ENCODE peak calls at places on chromosomes 11 and 22, in seven cellular contexts. X, U, Z, S, R, P and A are unnamed samples.

GRCh38 chr22:43237280-43237679 is 50.3 kb upstream of the TTLL12 start:
- DNase-seq in S (no peak), P (no peak), R (no peak), X (no peak), U (no peak), Z (no peak), A (no peak)

GRCh38 chr11:79026803-79027445 is 413.9 kb downstream of the TENM4 start:
- DNase-seq in P (no peak), S (no peak), Z (peak), R (no peak), U (no peak), X (peak), A (peak)

GRCh38 chr11:131770801-131771200 is 400.4 kb downstream of the NTM start:
- DNase-seq in Z (peak), U (no peak), X (peak), S (no peak), R (no peak), P (no peak), A (peak)

GRCh38 chr11:93051181-93051580 is 81.7 kb downstream of the MTNR1B start:
- DNase-seq in U (no peak), Z (peak), X (peak), R (no peak), P (no peak), S (no peak), A (peak)

GRCh38 chr11:111245425-111245824 is at the start of gene POU2AF2:
- DNase-seq in S (no peak), X (no peak), P (no peak), Z (no peak), U (no peak), R (no peak), A (no peak)

GRCh38 chr22:39839917-39840510 is 53.5 kb downstream of the ENTHD1 start:
- DNase-seq in R (no peak), Z (no peak), S (no peak), P (peak), X (no peak), U (no peak), A (no peak)

GRCh38 chr11:128422576-128423370 is 164.6 kb downstream of the ETS1 start:
- DNase-seq in R (peak), Z (no peak), P (peak), U (no peak), X (no peak), S (no peak), A (no peak)

GRCh38 chr11:46127150-46127638 is 5.9 kb upstream of the PHF21A start:
- DNase-seq in X (peak), R (peak), U (no peak), P (peak), S (peak), Z (peak), A (peak)

GRCh38 chr22:31173386-31174145 is 13.6 kb downstream of the RNF185 start:
- DNase-seq in Z (peak), P (no peak), S (no peak), X (peak), R (no peak), U (no peak), A (peak)

GRCh38 chr11:27471588-27472397 is 797 bp downstream of the LGR4 start:
- DNase-seq in X (peak), P (no peak), U (no peak), Z (no peak), S (peak), R (peak), A (no peak)

GRCh38 chr11:57085604-57086003 is 96.1 kb upstream of the LRRC55 start:
- DNase-seq in S (peak), R (no peak), U (no peak), P (no peak), Z (peak), X (no peak), A (peak)

GRCh38 chr22:30252411-30253204 is 6.0 kb upstream of the LIF start:
- DNase-seq in S (no peak), U (no peak), Z (no peak), X (no peak), P (no peak), R (no peak), A (no peak)

GRCh38 chr11:19890308-19890707 is 177.7 kb downstream of the NAV2 start:
- DNase-seq in S (peak), R (no peak), Z (peak), P (no peak), X (peak), U (no peak), A (peak)

GRCh38 chr22:42959472-42960145 is 55.3 kb downstream of the PACSIN2 start:
- DNase-seq in P (no peak), U (no peak), Z (peak), X (peak), R (no peak), S (peak), A (peak)

GRCh38 chr22:45640941-45641621 is 30.6 kb upstream of the ATXN10 start:
- DNase-seq in X (no peak), P (no peak), R (no peak), S (no peak), U (no peak), Z (no peak), A (no peak)

GRCh38 chr22:23683545-23683944 is 7.3 kb upstream of the RGL4 start:
- DNase-seq in X (no peak), P (no peak), R (no peak), S (no peak), U (no peak), Z (no peak), A (no peak)

GRCh38 chr11:32529994-32530588 is 53.5 kb upstream of the EIF3M start:
- DNase-seq in X (no peak), S (no peak), P (no peak), Z (no peak), U (no peak), R (no peak), A (no peak)

GRCh38 chr11:116742104-116742503 is 30.7 kb downstream of the BUD13 start:
- DNase-seq in P (no peak), U (no peak), S (no peak), Z (no peak), R (no peak), X (peak), A (peak)

GRCh38 chr11:101840720-101841119 is 74.1 kb upstream of the CEP126 start:
- DNase-seq in X (no peak), S (no peak), Z (no peak), R (no peak), P (no peak), U (no peak), A (no peak)

GRCh38 chr11:2655834-2656622 is 43.8 kb downstream of the KCNQ1OT1 start:
- DNase-seq in X (peak), S (no peak), P (no peak), R (no peak), U (no peak), Z (peak), A (peak)

GRCh38 chr11:28598531-28598930 is 490.3 kb downstream of the METTL15 start:
- DNase-seq in S (no peak), R (no peak), P (no peak), U (no peak), X (no peak), Z (no peak), A (no peak)

GRCh38 chr11:7577226-7577882 is 63.6 kb downstream of the PPFIBP2 start:
- DNase-seq in R (no peak), X (peak), Z (peak), S (peak), U (no peak), P (no peak), A (peak)

GRCh38 chr22:38032681-38033521 is 24.3 kb upstream of the PICK1 start:
- DNase-seq in Z (peak), U (no peak), S (no peak), X (peak), P (no peak), R (no peak), A (peak)

GRCh38 chr11:74749127-74749964 is 697 bp downstream of the RNF169 start:
- DNase-seq in S (peak), U (no peak), R (peak), X (peak), P (peak), Z (peak), A (peak)

GRCh38 chr11:126628790-126629621 is 273.5 kb downstream of the ST3GAL4 start:
- DNase-seq in P (no peak), U (no peak), R (no peak), X (no peak), Z (no peak), S (peak), A (peak)

GRCh38 chr11:8685306-8685705 is 2.7 kb downstream of the RPL27A start:
- DNase-seq in U (no peak), X (no peak), S (no peak), Z (no peak), P (no peak), R (no peak), A (no peak)

GRCh38 chr11:73273246-73273890 is 1.2 kb downstream of the P2RY6 start:
- DNase-seq in P (no peak), U (no peak), Z (no peak), S (no peak), X (no peak), R (no peak), A (no peak)

GRCh38 chr11:63768232-63769043 is at the start of gene ZFTA:
- DNase-seq in R (peak), S (peak), Z (peak), X (peak), P (peak), U (no peak), A (peak)
- TF ChIP-seq CTCF in R (peak), S (peak), Z (peak), X (peak), P (peak), U (peak), A (no peak)

GRCh38 chr11:1389103-1389931 is 417 bp upstream of the BRSK2 start:
- DNase-seq in Z (peak), S (peak), R (peak), X (peak), P (peak), U (peak), A (peak)

GRCh38 chr11:1389932-1390587 is at the start of gene BRSK2:
- DNase-seq in P (no peak), S (no peak), X (no peak), Z (no peak), R (no peak), U (no peak), A (no peak)

GRCh38 chr11:1388763-1389102 is 1.0 kb upstream of the BRSK2 start:
- DNase-seq in X (no peak), R (no peak), P (no peak), S (no peak), Z (no peak), U (no peak), A (no peak)

GRCh38 chr11:1387521-1387920 is 2.2 kb upstream of the BRSK2 start:
- DNase-seq in P (no peak), U (no peak), S (no peak), R (peak), X (no peak), Z (no peak), A (no peak)

GRCh38 chr11:1387961-1388762 is 1.6 kb upstream of the BRSK2 start:
- DNase-seq in Z (no peak), X (no peak), P (no peak), R (peak), U (no peak), S (no peak), A (no peak)
- H3K4me3 ChIP-seq in Z (no peak), X (no peak), P (no peak), R (no peak), U (no peak), S (no peak), A (no peak)

DNA sequence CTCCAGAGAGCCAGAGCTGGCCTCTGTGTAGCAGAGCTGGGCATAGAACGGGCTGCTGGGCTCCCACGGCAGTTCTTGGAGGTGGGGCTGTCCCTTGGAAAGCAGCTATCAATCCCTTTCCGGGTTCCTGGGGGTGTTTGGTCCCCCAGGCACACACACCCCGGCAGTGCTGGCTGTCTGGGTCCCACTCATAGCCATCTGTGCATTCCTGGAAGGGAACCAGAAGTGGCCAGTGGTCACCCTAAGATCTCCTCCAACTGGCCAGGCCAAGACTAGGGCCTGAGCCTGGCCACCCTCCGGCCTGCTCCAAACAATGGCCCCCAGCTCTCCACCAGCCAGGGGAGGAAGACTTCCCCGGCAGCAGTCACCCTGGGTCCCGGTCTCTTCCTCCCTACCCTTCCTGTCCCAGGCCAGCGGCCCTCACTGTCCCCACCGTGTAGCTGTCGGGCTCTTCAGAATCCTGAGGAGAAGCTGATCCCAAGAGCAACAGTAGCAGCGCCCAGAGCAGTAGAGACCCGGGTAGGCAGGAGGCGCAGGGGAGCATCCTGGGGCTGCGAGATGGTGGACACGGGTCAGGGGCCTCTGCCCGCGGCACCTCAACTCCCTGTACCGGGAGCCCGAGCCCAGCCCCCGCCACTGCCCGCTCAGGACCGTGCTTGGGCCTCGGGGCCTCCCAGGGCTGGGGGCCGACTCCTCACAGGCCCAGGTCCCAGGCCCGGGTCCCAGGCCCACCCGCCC is 620 bp downstream of the EFEMP2 start:
- DNase-seq in Z (peak), X (peak), U (no peak), R (peak), P (no peak), S (no peak), A (no peak)
- TF ChIP-seq CTCF in Z (peak), X (peak), U (no peak), R (no peak), P (no peak), S (peak), A (peak)

GRCh38 chr22:35544189-35544588 is 3.6 kb downstream of the RASD2 start:
- DNase-seq in Z (no peak), R (no peak), S (no peak), X (no peak), U (no peak), P (no peak), A (no peak)

GRCh38 chr22:35543702-35544101 is 3.1 kb downstream of the RASD2 start:
- DNase-seq in X (no peak), S (no peak), P (no peak), U (no peak), R (no peak), Z (no peak), A (no peak)

GRCh38 chr22:35542157-35542971 is 1.7 kb downstream of the RASD2 start:
- DNase-seq in S (no peak), P (no peak), R (no peak), X (no peak), Z (no peak), U (no peak), A (no peak)

GRCh38 chr22:35541254-35541748 is 670 bp downstream of the RASD2 start:
- DNase-seq in U (no peak), S (no peak), X (no peak), R (no peak), Z (no peak), P (no peak), A (no peak)

GRCh38 chr22:35542972-35543516 is 2.4 kb downstream of the RASD2 start:
- DNase-seq in U (no peak), X (no peak), P (no peak), S (no peak), Z (no peak), R (no peak), A (no peak)
- H3K4me3 ChIP-seq in U (peak), X (no peak), P (no peak), S (no peak), Z (no peak), R (peak), A (no peak)